ENCODE peak calls at places on chromosomes 13 and 19, in four cellular contexts. One of them, this sample, is unnamed.

GRCh38 chr19:623974-624373 is 9.4 kb downstream of the POLRMT start:
- DNase-seq in IMR-90: peak; percentile 82
- DNase-seq in GM12878: no peak
- DNase-seq in K562: no peak
- DNase-seq in this sample: no peak

GRCh38 chr13:110380359-110381028 is 73.4 kb downstream of the COL4A2 start:
- DNase-seq in IMR-90: peak; percentile 98
- DNase-seq in GM12878: no peak
- DNase-seq in K562: no peak
- DNase-seq in this sample: no peak

GRCh38 chr19:46979770-46980105 is 39.9 kb upstream of the NPAS1 start:
- DNase-seq in IMR-90: no peak
- DNase-seq in GM12878: no peak
- DNase-seq in K562: no peak
- DNase-seq in this sample: no peak

GRCh38 chr13:95002968-95003813 is 290.8 kb upstream of the SOX21 start:
- DNase-seq in IMR-90: no peak
- DNase-seq in GM12878: no peak
- DNase-seq in K562: no peak
- DNase-seq in this sample: no peak

GRCh38 chr13:114001331-114002008 is 27.6 kb upstream of the C13orf46 start:
- DNase-seq in IMR-90: no peak
- DNase-seq in GM12878: no peak
- DNase-seq in K562: no peak
- DNase-seq in this sample: no peak

GRCh38 chr19:46924874-46925547 is 64.2 kb downstream of the ARHGAP35 start:
- DNase-seq in IMR-90: no peak
- DNase-seq in GM12878: no peak
- DNase-seq in K562: peak; percentile 64
- DNase-seq in this sample: no peak

GRCh38 chr19:41774515-41774980 is 19.2 kb downstream of the CEACAM6 start:
- DNase-seq in IMR-90: no peak
- DNase-seq in GM12878: no peak
- DNase-seq in K562: no peak
- DNase-seq in this sample: no peak

GRCh38 chr19:45115809-45116615 is 23.0 kb downstream of the PPP1R37 start:
- DNase-seq in IMR-90: no peak
- DNase-seq in GM12878: no peak
- DNase-seq in K562: no peak
- DNase-seq in this sample: no peak

GRCh38 chr13:114100446-114101320 is 31.7 kb downstream of the RASA3 start:
- DNase-seq in IMR-90: no peak
- DNase-seq in GM12878: no peak
- DNase-seq in K562: no peak
- DNase-seq in this sample: no peak

GRCh38 chr13:22698477-22698876 is 482.3 kb upstream of the SGCG start:
- DNase-seq in IMR-90: no peak
- DNase-seq in GM12878: no peak
- DNase-seq in K562: no peak
- DNase-seq in this sample: no peak

GRCh38 chr13:111317042-111317550 is 3.3 kb upstream of the TEX29 start:
- DNase-seq in IMR-90: no peak
- DNase-seq in GM12878: no peak
- DNase-seq in K562: no peak
- DNase-seq in this sample: no peak

GRCh38 chr13:46492946-46493345 is 60.0 kb upstream of the LRCH1 start:
- DNase-seq in IMR-90: peak; percentile 48
- DNase-seq in GM12878: no peak
- DNase-seq in K562: peak; percentile 16
- DNase-seq in this sample: no peak

GRCh38 chr19:37928527-37929286 is 21.7 kb downstream of the SIPA1L3 start:
- DNase-seq in IMR-90: no peak
- DNase-seq in GM12878: peak; percentile 90
- DNase-seq in K562: no peak
- DNase-seq in this sample: no peak

GRCh38 chr19:50569023-50569697 is 925 bp upstream of the LRRC4B start:
- DNase-seq in IMR-90: no peak
- DNase-seq in GM12878: no peak
- DNase-seq in K562: no peak
- DNase-seq in this sample: no peak

GRCh38 chr13:37652596-37652995 is 54.0 kb upstream of the POSTN start:
- DNase-seq in IMR-90: peak; percentile 58
- DNase-seq in GM12878: no peak
- DNase-seq in K562: no peak
- DNase-seq in this sample: no peak

GRCh38 chr19:34961775-34962174 is 2.3 kb downstream of the ZNF792 start:
- DNase-seq in IMR-90: no peak
- DNase-seq in GM12878: no peak
- DNase-seq in K562: no peak
- DNase-seq in this sample: no peak

GRCh38 chr19:34960103-34960805 is 3.8 kb downstream of the ZNF792 start:
- DNase-seq in IMR-90: peak; percentile 86
- DNase-seq in GM12878: no peak
- DNase-seq in K562: no peak
- DNase-seq in this sample: no peak

GRCh38 chr19:34960940-34961679 is 2.9 kb downstream of the ZNF792 start:
- DNase-seq in IMR-90: no peak
- DNase-seq in GM12878: no peak
- DNase-seq in K562: no peak
- DNase-seq in this sample: no peak

GRCh38 chr19:34959021-34959420 is 5.0 kb downstream of the ZNF792 start:
- DNase-seq in IMR-90: no peak
- DNase-seq in GM12878: no peak
- DNase-seq in K562: no peak
- DNase-seq in this sample: no peak

GRCh38 chr19:34957830-34958751 is 5.9 kb downstream of the ZNF792 start:
- DNase-seq in IMR-90: no peak
- DNase-seq in GM12878: no peak
- DNase-seq in K562: no peak
- DNase-seq in this sample: peak; percentile 27
- TF ChIP-seq CHD1 in IMR-90: no peak
- TF ChIP-seq CHD1 in GM12878: no peak
- TF ChIP-seq CHD1 in K562: no peak
- TF ChIP-seq CHD1 in this sample: no peak

GRCh38 chr13:29621401-29621800 is 25.9 kb upstream of the SLC7A1 start:
- DNase-seq in IMR-90: peak; percentile 68
- DNase-seq in GM12878: no peak
- DNase-seq in K562: no peak
- DNase-seq in this sample: no peak
- TF ChIP-seq CHD1 in IMR-90: no peak
- TF ChIP-seq CHD1 in GM12878: no peak
- TF ChIP-seq CHD1 in K562: no peak
- TF ChIP-seq CHD1 in this sample: no peak

GRCh38 chr13:44232729-44233128 is 140.9 kb upstream of the SERP2 start:
- DNase-seq in IMR-90: no peak
- DNase-seq in GM12878: no peak
- DNase-seq in K562: no peak
- DNase-seq in this sample: no peak
- TF ChIP-seq CHD1 in IMR-90: no peak
- TF ChIP-seq CHD1 in GM12878: no peak
- TF ChIP-seq CHD1 in K562: no peak
- TF ChIP-seq CHD1 in this sample: no peak

DNA sequence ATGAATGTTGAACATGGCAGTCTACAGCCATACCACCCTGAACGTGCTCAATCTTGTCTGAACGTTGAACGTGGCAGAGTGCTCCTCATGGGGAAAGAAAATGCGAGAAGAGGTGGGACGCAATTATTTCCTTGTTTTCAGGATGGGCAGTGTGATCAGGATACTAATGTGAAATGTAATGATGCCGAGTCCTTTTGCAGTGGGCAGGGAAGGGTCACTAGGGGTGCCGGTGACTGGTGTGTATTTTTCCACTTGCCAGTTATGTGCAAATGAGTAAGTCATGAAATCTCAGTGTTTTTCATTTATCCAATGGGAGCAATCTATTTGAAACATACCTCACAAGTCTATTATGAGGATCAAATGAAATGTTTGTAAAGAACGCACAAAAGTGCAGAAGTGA is 84.8 kb downstream of the LNX2 start:
- DNase-seq in IMR-90: no peak
- DNase-seq in GM12878: no peak
- DNase-seq in K562: no peak
- DNase-seq in this sample: no peak
- TF ChIP-seq CHD1 in IMR-90: no peak
- TF ChIP-seq CHD1 in GM12878: no peak
- TF ChIP-seq CHD1 in K562: no peak
- TF ChIP-seq CHD1 in this sample: no peak

DNA sequence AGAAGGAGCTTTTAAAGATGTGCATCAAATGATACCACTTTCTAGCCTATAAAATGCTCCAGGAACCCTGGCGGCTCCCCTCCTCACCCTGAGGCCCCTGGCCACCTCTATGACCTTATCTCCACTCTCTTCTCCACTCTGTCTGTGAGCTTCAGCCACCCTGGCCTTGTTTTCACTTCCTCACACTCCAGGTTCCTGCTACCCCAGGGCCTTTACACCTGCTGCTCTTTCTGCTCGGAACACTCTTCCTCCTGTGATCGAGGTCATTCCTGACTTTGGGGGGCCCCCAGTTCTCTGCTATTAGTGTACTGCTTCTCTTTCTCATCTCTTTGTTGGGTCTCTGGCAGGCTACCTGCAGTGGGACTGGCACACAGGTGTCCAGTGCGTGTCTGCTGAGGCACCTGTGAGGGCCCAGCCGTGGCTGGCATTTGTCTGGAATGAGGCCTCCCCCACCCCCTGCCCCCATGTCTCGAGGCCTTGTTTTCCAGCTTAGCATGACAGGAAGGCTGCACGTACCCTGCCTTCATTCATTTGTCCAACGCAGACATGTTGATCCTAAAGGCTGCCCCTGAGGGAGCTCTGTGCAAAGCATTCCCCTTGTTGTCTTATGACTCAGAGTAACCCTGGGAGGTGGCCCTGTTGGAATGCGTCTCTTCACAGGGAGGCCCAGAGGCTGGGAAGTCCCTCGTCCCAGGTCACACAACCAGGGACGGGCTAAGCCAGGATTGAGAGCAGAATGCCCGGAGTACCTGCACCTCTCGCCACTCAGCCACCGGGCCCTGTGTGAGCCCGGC is 2.3 kb downstream of the DDA1 start:
- DNase-seq in IMR-90: peak; percentile 79
- DNase-seq in GM12878: no peak
- DNase-seq in K562: no peak
- DNase-seq in this sample: no peak
- TF ChIP-seq CHD1 in IMR-90: no peak
- TF ChIP-seq CHD1 in GM12878: no peak
- TF ChIP-seq CHD1 in K562: no peak
- TF ChIP-seq CHD1 in this sample: no peak

GRCh38 chr19:18717601-18718000 is 34.1 kb downstream of the CRTC1 start:
- DNase-seq in IMR-90: no peak
- DNase-seq in GM12878: no peak
- DNase-seq in K562: no peak
- DNase-seq in this sample: no peak
- TF ChIP-seq CHD1 in IMR-90: no peak
- TF ChIP-seq CHD1 in GM12878: no peak
- TF ChIP-seq CHD1 in K562: no peak
- TF ChIP-seq CHD1 in this sample: no peak

GRCh38 chr13:75418997-75419396 is 63.0 kb downstream of the TBC1D4 start:
- DNase-seq in IMR-90: peak; percentile 21
- DNase-seq in GM12878: no peak
- DNase-seq in K562: no peak
- DNase-seq in this sample: no peak
- TF ChIP-seq CHD1 in IMR-90: no peak
- TF ChIP-seq CHD1 in GM12878: no peak
- TF ChIP-seq CHD1 in K562: no peak
- TF ChIP-seq CHD1 in this sample: no peak

GRCh38 chr13:99651016-99651415 is 149.7 kb downstream of the TM9SF2 start:
- DNase-seq in IMR-90: no peak
- DNase-seq in GM12878: no peak
- DNase-seq in K562: no peak
- DNase-seq in this sample: no peak
- TF ChIP-seq CHD1 in IMR-90: no peak
- TF ChIP-seq CHD1 in GM12878: no peak
- TF ChIP-seq CHD1 in K562: no peak
- TF ChIP-seq CHD1 in this sample: no peak

DNA sequence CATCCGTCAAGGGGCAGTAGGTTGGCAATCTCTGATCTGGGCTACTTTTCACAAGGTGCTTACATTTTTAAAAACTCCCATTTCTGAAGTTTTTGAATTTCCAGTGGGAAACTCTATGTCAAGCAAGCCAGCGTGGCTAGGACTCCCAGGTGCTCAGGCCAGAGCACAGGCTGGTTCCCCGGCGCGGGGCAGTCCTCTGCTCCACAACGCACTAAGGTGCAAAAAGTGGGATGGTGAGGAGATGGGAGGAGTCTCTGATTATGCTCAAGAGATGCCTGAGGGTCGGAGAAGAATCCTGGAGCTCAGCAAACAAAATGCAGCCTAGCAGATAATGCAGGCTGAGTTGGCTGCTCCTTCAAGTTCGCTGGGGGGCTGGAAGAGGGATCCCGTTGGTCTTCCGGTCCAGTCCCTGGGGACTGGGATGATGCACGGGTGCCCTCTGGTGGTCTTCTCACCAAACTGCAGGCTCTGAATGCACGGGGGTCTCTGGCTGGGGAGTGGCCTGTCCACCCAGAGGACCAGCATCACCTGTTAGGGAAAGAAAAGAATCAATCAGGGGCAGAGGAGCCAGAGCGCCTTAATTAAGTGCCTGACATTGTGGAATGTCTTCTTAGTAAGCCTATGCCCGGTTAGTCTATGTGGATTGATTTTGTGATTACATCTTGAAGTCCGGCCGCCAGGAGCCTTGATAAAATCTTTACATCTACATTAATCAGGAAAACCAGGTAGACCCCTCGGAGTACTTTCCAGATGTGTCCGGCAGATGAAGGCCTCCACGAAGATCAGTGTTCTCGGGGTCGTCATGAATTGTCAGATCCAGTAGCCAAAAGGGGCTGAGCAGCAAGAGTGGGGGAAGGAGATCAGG is 244.4 kb upstream of the MAB21L1 start:
- DNase-seq in IMR-90: peak; percentile 46
- DNase-seq in GM12878: no peak
- DNase-seq in K562: peak; percentile 75
- DNase-seq in this sample: peak; percentile 60
- TF ChIP-seq CHD1 in IMR-90: no peak
- TF ChIP-seq CHD1 in GM12878: no peak
- TF ChIP-seq CHD1 in K562: no peak
- TF ChIP-seq CHD1 in this sample: no peak